ENCODE peak calls at places on chromosomes 4 and X, in ten cellular contexts. S is HFF-Myc, F is BJ, Z is BE2C, C is AG09319, O is choroid plexus epithelial cell, M is RWPE2, J is left lung, D is progenitor cell of endocrine pancreas, G is astrocyte of the spinal cord. U is an unnamed sample.
A peak's percentile ranks its signal among the peaks of the same experiment; 100 is the strongest.

GRCh38 chr4:47002593-47002992 is 9.2 kb upstream of the GABRA4 start:
- DNase-seq in S (no peak), F (no peak), Z (no peak), C (no peak), O (peak; percentile 72), M (no peak), J (no peak), D (no peak), G (peak; percentile 41), U (no peak)

GRCh38 chrX:130295519-130296314 is 27.0 kb upstream of the ZNF280C start:
- DNase-seq in S (no peak), F (no peak), Z (no peak), C (no peak), O (peak; percentile 6), M (no peak), J (no peak), D (no peak), G (no peak), U (no peak)

GRCh38 chr4:108396900-108397299 is 223.5 kb upstream of the RPL34 start:
- DNase-seq in S (no peak), F (no peak), Z (no peak), C (no peak), O (no peak), M (no peak), J (no peak), D (no peak), G (no peak), U (no peak)

GRCh38 chr4:152188801-152189200 is 347.1 kb downstream of the FBXW7 start:
- DNase-seq in S (no peak), F (no peak), Z (no peak), C (no peak), O (no peak), M (no peak), J (no peak), D (no peak), G (no peak), U (no peak)

GRCh38 chrX:47840106-47840505 is 3.4 kb downstream of the ZNF81 start:
- DNase-seq in S (no peak), F (no peak), Z (no peak), C (no peak), O (no peak), M (no peak), J (no peak), D (no peak), G (no peak), U (no peak)

GRCh38 chrX:154362085-154362742 is 12.2 kb downstream of the FLNA start:
- DNase-seq in S (no peak), F (no peak), Z (no peak), C (no peak), O (no peak), M (no peak), J (no peak), D (no peak), G (no peak), U (no peak)

GRCh38 chrX:48961585-48962091 is 4.2 kb upstream of the OTUD5 start:
- DNase-seq in S (no peak), F (no peak), Z (peak; percentile 67), C (no peak), O (peak; percentile 66), M (no peak), J (no peak), D (no peak), G (no peak), U (no peak)

GRCh38 chr4:66073961-66074360 is 403.7 kb upstream of the EPHA5 start:
- DNase-seq in S (no peak), F (no peak), Z (no peak), C (no peak), O (no peak), M (no peak), J (no peak), D (no peak), G (no peak), U (no peak)

GRCh38 chrX:56802921-56803848 is 74.1 kb downstream of the NBDY start:
- DNase-seq in S (no peak), F (no peak), Z (no peak), C (peak; percentile 76), O (peak; percentile 65), M (no peak), J (no peak), D (peak; percentile 25), G (peak; percentile 71), U (no peak)

GRCh38 chr4:10384974-10385373 is 72.3 kb downstream of the ZNF518B start:
- DNase-seq in S (no peak), F (no peak), Z (no peak), C (no peak), O (no peak), M (no peak), J (no peak), D (no peak), G (no peak), U (no peak)

GRCh38 chr4:7417639-7418038 is 17.1 kb downstream of the PSAPL1 start:
- DNase-seq in S (no peak), F (no peak), Z (peak; percentile 1), C (no peak), O (no peak), M (peak; percentile 31), J (peak; percentile 56), D (no peak), G (no peak), U (no peak)

GRCh38 chr4:64158648-64159326 is 250.5 kb downstream of the TECRL start:
- DNase-seq in S (peak; percentile 7), F (no peak), Z (peak; percentile 74), C (no peak), O (peak; percentile 70), M (no peak), J (no peak), D (peak; percentile 40), G (peak; percentile 71), U (no peak)

DNA sequence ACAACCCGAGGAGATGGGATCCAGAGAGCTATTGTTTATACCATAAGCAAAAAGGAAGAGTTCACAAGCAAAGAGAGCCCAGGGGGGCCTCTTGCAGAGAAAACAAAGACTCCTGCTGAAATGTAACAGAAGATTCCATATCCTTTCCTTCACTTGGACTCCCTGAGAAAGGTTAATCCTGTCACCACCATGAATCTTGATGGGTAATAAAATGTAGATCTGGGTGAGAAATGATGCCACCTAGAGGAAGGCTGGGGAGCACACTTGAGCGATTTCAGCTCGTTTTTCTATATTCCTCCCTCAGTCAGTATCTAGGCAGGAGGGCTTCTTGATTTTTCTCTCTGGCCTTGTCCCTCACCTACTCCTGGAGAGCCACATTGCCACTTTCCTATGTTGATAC is 10.2 kb upstream of the KCNE5 start:
- DNase-seq in S (no peak), F (no peak), Z (no peak), C (no peak), O (peak; percentile 49), M (no peak), J (no peak), D (no peak), G (peak; percentile 19), U (no peak)
- TF ChIP-seq CTCF in S (peak; percentile 47), F (peak; percentile 44), Z (peak; percentile 61), C (peak; percentile 37), O (peak; percentile 64), M (peak; percentile 48), J (no peak), D (peak; percentile 71), G (peak; percentile 58), U (peak; percentile 47)

GRCh38 chrX:67555578-67556203 is 11.9 kb downstream of the AR start:
- DNase-seq in S (no peak), F (no peak), Z (no peak), C (no peak), O (peak; percentile 51), M (no peak), J (no peak), D (no peak), G (peak; percentile 22), U (no peak)
- TF ChIP-seq CTCF in S (peak; percentile 80), F (peak; percentile 75), Z (peak; percentile 56), C (peak; percentile 82), O (peak; percentile 77), M (peak; percentile 55), J (peak; percentile 69), D (peak; percentile 67), G (peak; percentile 79), U (peak; percentile 84)

GRCh38 chr4:75429208-75429607 is 85.0 kb downstream of the RCHY1 start:
- DNase-seq in S (no peak), F (no peak), Z (no peak), C (no peak), O (no peak), M (no peak), J (no peak), D (no peak), G (no peak), U (no peak)

GRCh38 chr4:75434105-75434504 is 80.1 kb downstream of the RCHY1 start:
- DNase-seq in S (no peak), F (no peak), Z (no peak), C (no peak), O (no peak), M (no peak), J (no peak), D (no peak), G (no peak), U (no peak)

DNA sequence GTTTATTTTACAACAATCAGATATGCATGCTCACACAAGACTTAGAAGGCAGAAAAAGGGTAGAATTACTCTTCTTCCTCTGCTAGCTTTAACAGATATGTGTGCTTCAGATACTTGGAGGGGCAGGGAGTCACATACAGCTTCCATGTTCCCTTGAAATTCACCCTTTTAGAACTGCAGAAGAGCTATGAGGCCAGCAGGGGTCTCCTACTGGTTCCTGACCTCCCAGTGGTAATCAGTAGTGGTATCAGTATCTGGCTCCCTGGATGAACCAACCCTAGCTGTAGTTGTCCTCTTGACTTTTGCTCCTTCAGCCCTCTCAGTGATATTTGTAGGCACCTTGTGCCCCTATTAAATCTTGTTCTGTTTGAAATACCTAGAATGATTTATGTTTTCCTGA is 81.5 kb downstream of the RCHY1 start:
- DNase-seq in S (no peak), F (no peak), Z (peak; percentile 22), C (peak; percentile 1), O (peak; percentile 35), M (no peak), J (no peak), D (no peak), G (no peak), U (no peak)
- TF ChIP-seq CTCF in S (peak; percentile 47), F (peak; percentile 38), Z (peak; percentile 65), C (peak; percentile 41), O (peak; percentile 47), M (peak; percentile 22), J (no peak), D (peak; percentile 45), G (peak; percentile 33), U (peak; percentile 28)

GRCh38 chr4:87034527-87034926 is 99.7 kb downstream of the AFF1 start:
- DNase-seq in S (no peak), F (no peak), Z (no peak), C (no peak), O (no peak), M (no peak), J (no peak), D (no peak), G (no peak), U (no peak)

GRCh38 chr4:87031946-87032345 is 97.1 kb downstream of the AFF1 start:
- DNase-seq in S (no peak), F (no peak), Z (no peak), C (no peak), O (no peak), M (no peak), J (no peak), D (no peak), G (no peak), U (no peak)

GRCh38 chr4:87032884-87033533 is 98.2 kb downstream of the AFF1 start:
- DNase-seq in S (no peak), F (no peak), Z (no peak), C (no peak), O (peak; percentile 91), M (no peak), J (no peak), D (no peak), G (peak; percentile 83), U (no peak)

GRCh38 chr4:87035881-87036509 is 101.2 kb downstream of the AFF1 start:
- DNase-seq in S (no peak), F (no peak), Z (no peak), C (no peak), O (no peak), M (no peak), J (no peak), D (no peak), G (no peak), U (no peak)

GRCh38 chr4:87033902-87034301 is 99.1 kb downstream of the AFF1 start:
- DNase-seq in S (no peak), F (no peak), Z (no peak), C (no peak), O (no peak), M (no peak), J (no peak), D (no peak), G (no peak), U (no peak)
- TF ChIP-seq CTCF in S (no peak), F (no peak), Z (peak; percentile 15), C (no peak), O (peak; percentile 27), M (no peak), J (no peak), D (peak; percentile 21), G (no peak), U (no peak)

U was measured in CD14-positive monocyte.